ENCODE peak calls at places on chromosomes 4 and X, in ten cellular contexts. D is globus pallidus; N is fibroblast of the aortic adventitia; U is AG04449; C is thyroid gland; E is A549; B is NCI-H460; W is right atrium auricular region; K is C1 segment of cervical spinal cord; M is stimulated activated CD4-positive, alpha-beta T cell treated with anti-CD3 and anti-CD28 coated beads, Interleukin-4, amount 100 ng/mL, for 1 hour. X is an unnamed sample.

GRCh38 chrX:103151799-103152198 is 58.9 kb upstream of the NXF3 start:
- DNase-seq in D (no peak), N (no peak), U (no peak), C (no peak), E (no peak), B (no peak), W (no peak), K (no peak), M (no peak), X (no peak)

GRCh38 chrX:10507181-10507580 is 113.2 kb downstream of the MID1 start:
- DNase-seq in D (no peak), N (peak), U (no peak), C (no peak), E (no peak), B (no peak), W (no peak), K (no peak), M (no peak), X (no peak)

GRCh38 chr4:154741877-154742851 is 1.6 kb upstream of the LRAT start:
- DNase-seq in D (peak), N (peak), U (no peak), C (peak), E (no peak), B (no peak), W (no peak), K (no peak), M (no peak), X (no peak)

GRCh38 chr4:66486068-66486467 is 815.8 kb upstream of the EPHA5 start:
- DNase-seq in D (no peak), N (no peak), U (no peak), C (no peak), E (no peak), B (no peak), W (no peak), K (no peak), M (no peak), X (no peak)

GRCh38 chr4:183130328-183131155 is 31.5 kb downstream of the WWC2 start:
- DNase-seq in D (no peak), N (peak), U (no peak), C (peak), E (peak), B (no peak), W (no peak), K (no peak), M (no peak), X (no peak)

GRCh38 chr4:36325499-36325898 is 44.1 kb downstream of the DTHD1 start:
- DNase-seq in D (no peak), N (no peak), U (no peak), C (no peak), E (no peak), B (no peak), W (no peak), K (no peak), M (no peak), X (no peak)

GRCh38 chrX:40108084-40108958 is 10.6 kb upstream of the BCOR start:
- DNase-seq in D (peak), N (peak), U (no peak), C (peak), E (peak), B (peak), W (peak), K (no peak), M (no peak), X (no peak)

GRCh38 chrX:107826286-107827136 is 845 bp downstream of the MID2 start:
- DNase-seq in D (peak), N (peak), U (no peak), C (peak), E (peak), B (no peak), W (no peak), K (peak), M (peak), X (peak)

GRCh38 chrX:22032084-22032483 is at the start of gene PHEX:
- DNase-seq in D (no peak), N (no peak), U (no peak), C (no peak), E (no peak), B (no peak), W (no peak), K (no peak), M (no peak), X (no peak)

GRCh38 chrX:15738686-15739016 is 581 bp downstream of the CA5B start:
- DNase-seq in D (no peak), N (no peak), U (no peak), C (no peak), E (no peak), B (no peak), W (no peak), K (no peak), M (no peak), X (no peak)

GRCh38 chrX:148535639-148536038 is 35.2 kb downstream of the AFF2 start:
- DNase-seq in D (no peak), N (no peak), U (no peak), C (no peak), E (no peak), B (no peak), W (no peak), K (no peak), M (no peak), X (no peak)

GRCh38 chr4:159009521-159009920 is 93.4 kb upstream of the RAPGEF2 start:
- DNase-seq in D (no peak), N (no peak), U (no peak), C (no peak), E (no peak), B (no peak), W (no peak), K (no peak), M (no peak), X (no peak)

GRCh38 chrX:15299945-15300851 is 15.2 kb downstream of the ASB11 start:
- DNase-seq in D (peak), N (peak), U (no peak), C (no peak), E (peak), B (peak), W (no peak), K (no peak), M (no peak), X (peak)

GRCh38 chrX:38861489-38861888 is 60.2 kb downstream of the MID1IP1 start:
- DNase-seq in D (no peak), N (peak), U (no peak), C (no peak), E (no peak), B (no peak), W (no peak), K (no peak), M (no peak), X (no peak)

GRCh38 chr4:168677063-168677462 is 180.2 kb downstream of the PALLD start:
- DNase-seq in D (no peak), N (no peak), U (no peak), C (peak), E (no peak), B (no peak), W (no peak), K (no peak), M (no peak), X (no peak)

GRCh38 chr4:88027611-88028608 is 20.5 kb downstream of the PKD2 start:
- DNase-seq in D (no peak), N (peak), U (peak), C (no peak), E (peak), B (no peak), W (no peak), K (no peak), M (no peak), X (no peak)

GRCh38 chrX:137234651-137235402 is 201.0 kb upstream of the GPR101 start:
- DNase-seq in D (no peak), N (no peak), U (no peak), C (no peak), E (no peak), B (no peak), W (no peak), K (no peak), M (no peak), X (no peak)

GRCh38 chr4:25178838-25179261 is 18.6 kb upstream of the SEPSECS start:
- DNase-seq in D (no peak), N (no peak), U (no peak), C (no peak), E (no peak), B (no peak), W (no peak), K (no peak), M (no peak), X (no peak)

GRCh38 chrX:23341452-23341851 is 6.8 kb downstream of the PTCHD1 start:
- DNase-seq in D (no peak), N (no peak), U (no peak), C (no peak), E (no peak), B (no peak), W (no peak), K (no peak), M (no peak), X (no peak)

GRCh38 chrX:107716045-107716684 is 59.4 kb downstream of the TSC22D3 start:
- DNase-seq in D (no peak), N (peak), U (no peak), C (no peak), E (no peak), B (no peak), W (no peak), K (peak), M (no peak), X (no peak)

GRCh38 chr4:73423184-73423583 is 12.8 kb upstream of the AFP start:
- DNase-seq in D (no peak), N (no peak), U (no peak), C (no peak), E (no peak), B (no peak), W (no peak), K (no peak), M (no peak), X (no peak)

GRCh38 chrX:2642791-2643190 is 48.3 kb upstream of the CD99 start:
- DNase-seq in D (no peak), N (no peak), U (no peak), C (no peak), E (no peak), B (no peak), W (no peak), K (no peak), M (no peak), X (no peak)

GRCh38 chrX:39645059-39645895 is 452.5 kb downstream of the BCOR start:
- DNase-seq in D (no peak), N (peak), U (peak), C (peak), E (peak), B (no peak), W (peak), K (no peak), M (peak), X (peak)

X was measured in putamen.